ENCODE peak calls at places on chromosome 13, in seven cellular contexts. M is HT1080; L is OCI-LY7; H is hypothalamus; U is activated CD4-positive, alpha-beta T cell treated with anti-CD3 and anti-CD28 coated beads for 4 hours; O is effector CD4-positive, alpha-beta T cell; K is activated T-helper 1 cell treated with anti-CD3 and anti-CD28 coated beads, Interleukin-12 subunit alpha, Interleukin-12 subunit beta, Interleukin-2, Interleukin-4 antibody, amounts not matched to agents 30 ng/mL and 10 ng/mL and 1 ng/mL, durations not matched to agents 14 hours and 24 hours and 36 hours. Y is an unnamed sample.
A peak's percentile ranks its signal among the peaks of the same experiment; 100 is the strongest.

GRCh38 chr13:51034906-51035305 is 76.2 kb downstream of the C13orf42 start:
- DNase-seq in M (no peak), L (no peak), H (no peak), U (no peak), O (no peak), K (no peak), Y (no peak)

GRCh38 chr13:101942038-101942437 is 459.8 kb downstream of the FGF14 start:
- DNase-seq in M (peak; percentile 40), L (peak; percentile 4), H (no peak), U (no peak), O (no peak), K (no peak), Y (no peak)

GRCh38 chr13:79782541-79783216 is 301.7 kb downstream of the NDFIP2 start:
- DNase-seq in M (no peak), L (no peak), H (no peak), U (no peak), O (no peak), K (no peak), Y (no peak)

GRCh38 chr13:28040977-28041376 is 52.5 kb upstream of the URAD start:
- DNase-seq in M (no peak), L (no peak), H (no peak), U (no peak), O (no peak), K (no peak), Y (no peak)

GRCh38 chr13:98749501-98749900 is 3.0 kb downstream of the SLC15A1 start:
- DNase-seq in M (no peak), L (no peak), H (no peak), U (no peak), O (no peak), K (no peak), Y (no peak)

GRCh38 chr13:77459616-77460015 is 75.9 kb upstream of the SCEL start:
- DNase-seq in M (no peak), L (no peak), H (no peak), U (no peak), O (no peak), K (no peak), Y (no peak)

GRCh38 chr13:43433691-43434121 is 353.1 kb downstream of the ENOX1 start:
- DNase-seq in M (no peak), L (no peak), H (no peak), U (no peak), O (no peak), K (no peak), Y (no peak)

GRCh38 chr13:40549500-40550094 is 116.8 kb downstream of the FOXO1 start:
- DNase-seq in M (no peak), L (no peak), H (no peak), U (no peak), O (no peak), K (no peak), Y (no peak)

GRCh38 chr13:67150608-67151007 is 79.5 kb downstream of the PCDH9 start:
- DNase-seq in M (no peak), L (no peak), H (no peak), U (no peak), O (no peak), K (no peak), Y (no peak)

GRCh38 chr13:46795321-46795720 is 1.6 kb downstream of the ESD start:
- DNase-seq in M (no peak), L (no peak), H (no peak), U (no peak), O (no peak), K (no peak), Y (no peak)

GRCh38 chr13:64928704-64929499 is 2301.2 kb downstream of the PCDH9 start:
- DNase-seq in M (peak; percentile 84), L (no peak), H (no peak), U (no peak), O (no peak), K (no peak), Y (no peak)

GRCh38 chr13:98517576-98518310 is 59.2 kb downstream of the STK24 start:
- DNase-seq in M (no peak), L (no peak), H (no peak), U (peak; percentile 30), O (peak; percentile 34), K (peak; percentile 40), Y (no peak)

GRCh38 chr13:99376132-99376531 is 68.9 kb upstream of the GPR183 start:
- DNase-seq in M (no peak), L (peak; percentile 24), H (peak; percentile 27), U (no peak), O (no peak), K (no peak), Y (peak; percentile 6)

GRCh38 chr13:71578048-71578447 is 289.0 kb downstream of the DACH1 start:
- DNase-seq in M (no peak), L (no peak), H (no peak), U (no peak), O (no peak), K (no peak), Y (no peak)

GRCh38 chr13:80577951-80578670 is 237.2 kb upstream of the SPRY2 start:
- DNase-seq in M (peak; percentile 57), L (no peak), H (no peak), U (no peak), O (no peak), K (no peak), Y (no peak)

GRCh38 chr13:31213681-31214289 is 14.0 kb downstream of the B3GLCT start:
- DNase-seq in M (no peak), L (no peak), H (no peak), U (no peak), O (no peak), K (no peak), Y (no peak)

GRCh38 chr13:30421093-30422055 is 919 bp upstream of the UBE2L5 start:
- DNase-seq in M (peak; percentile 72), L (peak; percentile 71), H (peak; percentile 64), U (peak; percentile 51), O (peak; percentile 24), K (peak; percentile 37), Y (peak; percentile 16)

GRCh38 chr13:90445179-90445578 is 902.3 kb upstream of the MIR17HG start:
- DNase-seq in M (peak; percentile 84), L (no peak), H (no peak), U (no peak), O (no peak), K (no peak), Y (no peak)

GRCh38 chr13:97125051-97125809 is 96.9 kb upstream of the MBNL2 start:
- DNase-seq in M (peak; percentile 93), L (no peak), H (no peak), U (no peak), O (no peak), K (no peak), Y (peak; percentile 11)

GRCh38 chr13:87907202-87907601 is 236.0 kb downstream of the SLITRK5 start:
- DNase-seq in M (no peak), L (no peak), H (no peak), U (no peak), O (no peak), K (no peak), Y (no peak)

GRCh38 chr13:106100261-106100919 is 435.1 kb downstream of the EFNB2 start:
- DNase-seq in M (no peak), L (no peak), H (no peak), U (no peak), O (no peak), K (no peak), Y (no peak)

GRCh38 chr13:73065665-73066350 is 7.0 kb downstream of the KLF5 start:
- DNase-seq in M (no peak), L (no peak), H (no peak), U (no peak), O (no peak), K (no peak), Y (no peak)

GRCh38 chr13:24671367-24672117 is 8.7 kb upstream of the ATP12A start:
- DNase-seq in M (peak; percentile 79), L (peak; percentile 59), H (no peak), U (no peak), O (no peak), K (no peak), Y (no peak)

GRCh38 chr13:37656247-37656940 is 57.8 kb upstream of the POSTN start:
- DNase-seq in M (peak; percentile 98), L (no peak), H (no peak), U (no peak), O (no peak), K (no peak), Y (no peak)

GRCh38 chr13:49627831-49628652 is at the start of gene ARL11:
- DNase-seq in M (no peak), L (peak; percentile 93), H (peak; percentile 34), U (peak; percentile 45), O (peak; percentile 12), K (peak; percentile 58), Y (peak; percentile 65)

GRCh38 chr13:110560606-110561334 is 752 bp downstream of the RAB20 start:
- DNase-seq in M (peak; percentile 9), L (no peak), H (no peak), U (peak; percentile 20), O (no peak), K (no peak), Y (no peak)

GRCh38 chr13:61253105-61253877 is 162.4 kb downstream of the PCDH20 start:
- DNase-seq in M (no peak), L (no peak), H (no peak), U (no peak), O (no peak), K (no peak), Y (no peak)

GRCh38 chr13:49113526-49114286 is 106.4 kb upstream of the MLNR start:
- DNase-seq in M (peak; percentile 57), L (no peak), H (no peak), U (no peak), O (no peak), K (no peak), Y (no peak)

GRCh38 chr13:107770541-107770940 is 444.8 kb downstream of the LIG4 start:
- DNase-seq in M (no peak), L (no peak), H (no peak), U (no peak), O (no peak), K (no peak), Y (no peak)

GRCh38 chr13:73412933-73413332 is 354.1 kb downstream of the KLF5 start:
- DNase-seq in M (peak; percentile 36), L (no peak), H (no peak), U (no peak), O (no peak), K (no peak), Y (no peak)